ENCODE peak calls at places on chromosomes 5 and 9, in five cellular contexts. One of them, this sample, is unnamed.

GRCh38 chr9:85016389-85016997 is 347.0 kb downstream of the NTRK2 start:
- DNase-seq in HCT116: no peak
- DNase-seq in body of pancreas: peak; percentile 51
- DNase-seq in K562: no peak
- DNase-seq in A549: no peak
- DNase-seq in this sample: no peak

GRCh38 chr9:129183495-129184308 is 5.6 kb upstream of the IER5L start:
- DNase-seq in HCT116: no peak
- DNase-seq in body of pancreas: no peak
- DNase-seq in K562: peak; percentile 34
- DNase-seq in A549: peak; percentile 48
- DNase-seq in this sample: no peak

GRCh38 chr9:135379540-135380267 is 99.9 kb upstream of the PPP1R26 start:
- DNase-seq in HCT116: no peak
- DNase-seq in body of pancreas: no peak
- DNase-seq in K562: no peak
- DNase-seq in A549: no peak
- DNase-seq in this sample: no peak

GRCh38 chr9:109652112-109652511 is 127.9 kb upstream of the PALM2AKAP2 start:
- DNase-seq in HCT116: no peak
- DNase-seq in body of pancreas: no peak
- DNase-seq in K562: no peak
- DNase-seq in A549: no peak
- DNase-seq in this sample: no peak

GRCh38 chr5:17024686-17025180 is 88.6 kb upstream of the MYO10 start:
- DNase-seq in HCT116: no peak
- DNase-seq in body of pancreas: no peak
- DNase-seq in K562: no peak
- DNase-seq in A549: peak; percentile 31
- DNase-seq in this sample: no peak

GRCh38 chr5:16914584-16914983 is 21.5 kb downstream of the MYO10 start:
- DNase-seq in HCT116: no peak
- DNase-seq in body of pancreas: peak; percentile 56
- DNase-seq in K562: no peak
- DNase-seq in A549: no peak
- DNase-seq in this sample: no peak

GRCh38 chr9:130918870-130919558 is 20.0 kb downstream of the FIBCD1 start:
- DNase-seq in HCT116: no peak
- DNase-seq in body of pancreas: no peak
- DNase-seq in K562: peak; percentile 67
- DNase-seq in A549: no peak
- DNase-seq in this sample: no peak

GRCh38 chr5:59640411-59640810 is 253.1 kb downstream of the PDE4D start:
- DNase-seq in HCT116: no peak
- DNase-seq in body of pancreas: no peak
- DNase-seq in K562: no peak
- DNase-seq in A549: no peak
- DNase-seq in this sample: no peak

GRCh38 chr5:40578501-40579451 is 100.9 kb upstream of the PTGER4 start:
- DNase-seq in HCT116: no peak
- DNase-seq in body of pancreas: no peak
- DNase-seq in K562: no peak
- DNase-seq in A549: no peak
- DNase-seq in this sample: no peak

GRCh38 chr5:44603496-44604272 is 205.1 kb upstream of the MRPS30 start:
- DNase-seq in HCT116: peak; percentile 0
- DNase-seq in body of pancreas: no peak
- DNase-seq in K562: no peak
- DNase-seq in A549: peak; percentile 3
- DNase-seq in this sample: no peak

GRCh38 chr9:36008774-36009300 is 27.9 kb upstream of the RECK start:
- DNase-seq in HCT116: peak; percentile 76
- DNase-seq in body of pancreas: peak; percentile 76
- DNase-seq in K562: peak; percentile 79
- DNase-seq in A549: peak; percentile 79
- DNase-seq in this sample: peak; percentile 86

DNA sequence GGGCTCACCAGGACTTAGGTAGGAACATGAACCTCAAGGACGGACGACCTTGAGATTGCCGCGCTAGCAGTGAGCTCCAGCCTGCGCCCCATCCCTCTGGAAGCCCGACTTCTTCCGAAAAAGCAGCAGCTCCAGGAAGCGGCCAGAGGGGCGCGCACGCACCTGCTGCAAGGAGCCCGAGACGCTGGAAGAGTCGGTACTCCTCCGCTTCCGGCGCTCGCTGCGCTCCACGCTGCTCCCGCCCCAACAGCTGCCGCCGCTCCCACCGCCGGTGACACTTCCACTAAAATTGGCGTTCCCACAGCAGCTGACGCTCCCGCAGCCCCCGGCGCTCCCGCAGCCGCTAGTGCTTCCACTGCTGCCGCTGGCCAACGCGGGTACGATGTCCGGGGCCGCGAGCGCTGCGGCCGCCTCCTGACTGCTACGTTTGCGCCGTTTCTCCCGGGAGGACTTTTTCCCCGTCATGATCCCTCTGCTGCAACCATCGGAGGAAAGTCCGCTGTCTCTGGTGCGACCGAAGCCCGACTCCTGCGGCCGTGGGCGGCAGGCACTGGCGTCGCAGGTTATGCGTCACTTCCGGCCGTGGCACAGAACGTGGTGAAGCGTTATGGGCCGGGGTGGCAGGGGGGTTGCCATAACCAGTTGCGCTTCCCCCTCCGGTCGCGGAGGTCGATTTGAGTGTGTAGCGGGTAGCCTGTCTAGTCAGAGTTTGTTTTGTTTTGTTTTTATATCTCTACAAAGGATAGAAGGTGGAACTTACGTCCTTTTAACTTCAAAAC is at the start of gene CAAP1:
- DNase-seq in HCT116: peak; percentile 84
- DNase-seq in body of pancreas: peak; percentile 95
- DNase-seq in K562: peak; percentile 67
- DNase-seq in A549: peak; percentile 95
- DNase-seq in this sample: peak; percentile 97
- TF ChIP-seq POLR2A in HCT116: peak; percentile 92
- TF ChIP-seq POLR2A in body of pancreas: peak; percentile 93
- TF ChIP-seq POLR2A in K562: peak; percentile 81
- TF ChIP-seq POLR2A in A549: peak; percentile 93
- TF ChIP-seq POLR2A in this sample: peak; percentile 91

GRCh38 chr9:69172895-69173294 is 1.2 kb upstream of the TJP2 start:
- DNase-seq in HCT116: no peak
- DNase-seq in body of pancreas: no peak
- DNase-seq in K562: no peak
- DNase-seq in A549: no peak
- DNase-seq in this sample: no peak

GRCh38 chr9:69171517-69171916 is 2.6 kb upstream of the TJP2 start:
- DNase-seq in HCT116: no peak
- DNase-seq in body of pancreas: no peak
- DNase-seq in K562: no peak
- DNase-seq in A549: no peak
- DNase-seq in this sample: no peak

GRCh38 chr9:69173891-69174644 is at the start of gene TJP2:
- DNase-seq in HCT116: no peak
- DNase-seq in body of pancreas: peak; percentile 61
- DNase-seq in K562: peak; percentile 79
- DNase-seq in A549: no peak
- DNase-seq in this sample: peak; percentile 80

GRCh38 chr9:69174645-69175487 is 789 bp downstream of the TJP2 start:
- DNase-seq in HCT116: no peak
- DNase-seq in body of pancreas: peak; percentile 61
- DNase-seq in K562: no peak
- DNase-seq in A549: no peak
- DNase-seq in this sample: peak; percentile 72

DNA sequence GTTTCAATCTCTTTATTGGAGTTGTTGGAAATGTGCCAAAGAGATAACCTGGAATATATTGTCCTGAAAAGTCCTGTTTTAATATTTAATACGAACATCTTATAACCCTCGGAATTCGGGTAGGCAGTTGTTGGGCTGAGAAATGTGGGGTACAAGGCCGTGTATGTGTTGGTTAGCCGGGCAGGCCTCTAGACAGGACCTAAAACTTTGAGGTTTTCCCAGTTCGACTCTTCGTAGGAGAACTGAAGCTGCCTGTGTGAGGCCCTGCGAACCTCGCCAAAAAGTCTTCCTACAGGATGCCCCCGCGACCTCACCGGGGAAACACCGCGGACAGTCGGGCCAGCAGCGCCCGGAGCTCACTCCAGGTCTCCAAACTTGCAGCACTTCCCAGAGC is 583 bp upstream of the TJP2 start:
- DNase-seq in HCT116: no peak
- DNase-seq in body of pancreas: no peak
- DNase-seq in K562: no peak
- DNase-seq in A549: no peak
- DNase-seq in this sample: peak; percentile 78
- H3K4me3 ChIP-seq in HCT116: no peak overlapping the region
- H3K4me3 ChIP-seq in body of pancreas: peak overlapping the region; percentile 10
- H3K4me3 ChIP-seq in K562: peak overlapping the region; percentile 52
- H3K4me3 ChIP-seq in A549: no peak overlapping the region
- H3K4me3 ChIP-seq in this sample: peak overlapping the region; percentile 41

DNA sequence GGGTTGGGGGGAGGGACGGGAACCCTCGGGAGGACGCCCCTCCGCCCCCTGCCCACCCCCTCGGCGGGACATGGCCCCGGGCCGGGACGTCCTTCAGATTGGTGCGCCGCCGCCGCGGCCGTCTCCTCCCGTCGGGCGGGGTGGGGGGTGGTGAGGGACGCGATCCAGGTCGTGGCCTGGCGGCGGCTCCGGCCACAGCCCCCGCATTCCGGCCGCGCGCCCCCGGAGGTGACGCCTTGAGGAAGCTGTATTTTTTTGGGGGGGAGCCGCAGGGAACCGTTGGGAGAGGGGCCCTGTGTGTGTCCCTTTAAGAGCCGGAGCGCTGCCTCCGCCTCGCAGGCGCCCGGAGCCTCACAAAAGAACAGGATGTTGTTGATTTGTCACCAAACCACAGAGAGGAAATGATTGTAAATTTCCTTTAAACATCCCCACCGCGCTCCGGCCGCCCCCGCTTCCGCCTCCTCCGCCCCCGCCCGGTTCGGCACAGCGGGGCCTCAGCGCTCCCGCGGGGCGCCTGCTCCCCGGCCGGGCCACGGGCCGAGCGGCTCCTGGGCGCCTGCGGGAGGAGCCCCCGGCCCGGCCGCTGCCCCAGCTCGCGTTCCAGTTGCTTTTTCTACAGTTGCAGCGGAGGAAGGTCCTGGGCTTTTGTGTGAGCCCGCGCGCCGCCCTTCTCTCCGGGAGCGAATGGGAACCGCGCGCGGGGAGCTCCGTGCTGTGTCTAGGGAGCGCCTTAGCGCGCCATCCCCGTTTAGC is 32.1 kb upstream of the SPRY4 start:
- DNase-seq in HCT116: peak; percentile 87
- DNase-seq in body of pancreas: peak; percentile 80
- DNase-seq in K562: peak; percentile 87
- DNase-seq in A549: peak; percentile 86
- DNase-seq in this sample: peak; percentile 87
- TF ChIP-seq POLR2A in HCT116: no peak
- TF ChIP-seq POLR2A in body of pancreas: peak; percentile 50
- TF ChIP-seq POLR2A in K562: peak; percentile 70
- TF ChIP-seq POLR2A in A549: peak; percentile 68
- TF ChIP-seq POLR2A in this sample: peak; percentile 89

GRCh38 chr9:126089789-126090188 is 236.8 kb upstream of the MVB12B start:
- DNase-seq in HCT116: no peak
- DNase-seq in body of pancreas: no peak
- DNase-seq in K562: no peak
- DNase-seq in A549: no peak
- DNase-seq in this sample: no peak

GRCh38 chr9:126097679-126098078 is 228.9 kb upstream of the MVB12B start:
- DNase-seq in HCT116: no peak
- DNase-seq in body of pancreas: no peak
- DNase-seq in K562: no peak
- DNase-seq in A549: no peak
- DNase-seq in this sample: no peak

GRCh38 chr9:126095546-126096190 is 231.0 kb upstream of the MVB12B start:
- DNase-seq in HCT116: no peak
- DNase-seq in body of pancreas: no peak
- DNase-seq in K562: no peak
- DNase-seq in A549: no peak
- DNase-seq in this sample: no peak

GRCh38 chr9:126088336-126088735 is 238.3 kb upstream of the MVB12B start:
- DNase-seq in HCT116: no peak
- DNase-seq in body of pancreas: no peak
- DNase-seq in K562: no peak
- DNase-seq in A549: no peak
- DNase-seq in this sample: no peak

GRCh38 chr9:126093771-126094170 is 232.9 kb upstream of the MVB12B start:
- DNase-seq in HCT116: no peak
- DNase-seq in body of pancreas: no peak
- DNase-seq in K562: peak; percentile 50
- DNase-seq in A549: no peak
- DNase-seq in this sample: no peak
- H3K4me3 ChIP-seq in HCT116: no peak overlapping the region
- H3K4me3 ChIP-seq in body of pancreas: no peak overlapping the region
- H3K4me3 ChIP-seq in K562: no peak overlapping the region
- H3K4me3 ChIP-seq in A549: no peak overlapping the region
- H3K4me3 ChIP-seq in this sample: no peak overlapping the region

DNA sequence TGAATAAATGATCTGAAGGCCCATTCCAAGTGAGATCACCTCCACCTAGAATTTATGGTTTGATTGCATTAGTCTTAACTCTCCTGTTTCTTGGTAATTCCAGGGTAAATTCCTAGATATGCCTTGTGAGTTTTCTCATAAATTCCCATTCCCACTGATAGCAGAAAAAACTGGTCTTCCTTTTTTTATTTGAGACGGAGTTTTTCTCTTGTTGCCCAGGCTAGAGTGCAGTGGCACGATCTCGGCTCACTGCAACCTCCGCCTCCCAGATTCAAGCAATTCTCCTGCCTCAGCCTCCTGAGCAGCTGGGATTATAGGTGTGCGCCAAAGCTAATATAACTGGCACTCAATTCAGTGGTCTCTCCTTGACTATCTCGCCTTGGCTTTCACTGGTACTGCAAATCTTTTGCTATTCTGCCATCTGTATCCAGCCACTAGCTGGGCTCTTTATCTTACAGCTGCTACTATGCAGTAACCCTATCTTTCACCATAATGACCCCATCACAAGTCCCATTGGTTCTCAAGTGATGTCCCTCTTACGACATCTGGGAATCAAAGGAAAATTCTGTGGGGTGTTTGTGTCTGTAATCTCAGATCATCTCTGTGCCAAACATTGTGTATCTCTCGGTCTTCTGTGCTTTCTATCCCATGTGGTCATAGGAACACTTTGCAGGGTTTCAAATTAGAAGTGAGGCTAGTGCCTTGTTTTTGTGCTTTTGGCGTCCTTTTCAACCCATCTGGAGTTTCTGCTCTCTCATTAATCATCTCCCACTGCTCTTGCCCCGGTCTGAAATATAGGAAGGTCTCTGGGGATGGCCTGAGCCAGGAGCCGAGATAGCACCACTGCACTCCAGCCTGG is 14.4 kb downstream of the HNRNPK start:
- DNase-seq in HCT116: no peak
- DNase-seq in body of pancreas: no peak
- DNase-seq in K562: no peak
- DNase-seq in A549: peak; percentile 31
- DNase-seq in this sample: no peak
- TF ChIP-seq POLR2A in HCT116: no peak
- TF ChIP-seq POLR2A in body of pancreas: no peak
- TF ChIP-seq POLR2A in K562: peak; percentile 82
- TF ChIP-seq POLR2A in A549: no peak
- TF ChIP-seq POLR2A in this sample: no peak

DNA sequence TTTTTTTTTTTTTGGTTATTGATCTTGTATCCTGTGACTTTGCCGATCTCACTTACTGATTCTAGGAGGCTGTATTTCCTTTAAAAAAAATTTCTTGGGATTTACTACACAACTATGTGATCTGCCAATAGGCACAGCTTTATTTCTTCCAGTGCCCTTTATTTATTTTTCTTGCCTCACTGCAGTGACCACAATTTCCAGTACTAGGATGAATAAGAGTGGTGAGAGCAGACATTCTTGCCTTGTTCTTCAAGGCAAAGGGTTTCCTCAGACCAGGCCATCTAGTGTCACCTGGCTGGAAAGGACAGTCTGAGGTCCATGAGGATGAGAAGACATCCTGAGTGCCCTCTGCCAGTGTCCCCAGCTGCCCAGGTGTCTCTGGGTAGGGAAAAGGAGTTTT is 265.4 kb downstream of the SPOCK1 start:
- DNase-seq in HCT116: no peak
- DNase-seq in body of pancreas: no peak
- DNase-seq in K562: no peak
- DNase-seq in A549: no peak
- DNase-seq in this sample: no peak
- H3K4me3 ChIP-seq in HCT116: no peak overlapping the region
- H3K4me3 ChIP-seq in body of pancreas: no peak overlapping the region
- H3K4me3 ChIP-seq in K562: no peak overlapping the region
- H3K4me3 ChIP-seq in A549: no peak overlapping the region
- H3K4me3 ChIP-seq in this sample: no peak overlapping the region

This sample was measured in adrenal gland.